ENCODE peak calls at places on chromosome 1, in six cellular contexts. S is ACHN; Y is NCI-H1694 treated with DMSO at 0.1 percent for 48 hours; W is H54; T is activated naive CD8-positive, alpha-beta T cell treated with anti-CD3 and anti-CD28 coated beads, Interleukin-2, amount 10 ng/mL, durations not matched to agents 7 days and 5 days; G is stimulated activated CD8-positive, alpha-beta memory T cell treated with anti-CD3 and anti-CD28 coated beads, Interleukin-7, amount 100 ng/mL, for 1 hour. V is an unnamed sample.

GRCh38 chr1:70222716-70223235 is 1.6 kb downstream of the SRSF11 start:
- DNase-seq in T (no peak), S (no peak), W (no peak), G (no peak), Y (no peak), V (no peak)

GRCh38 chr1:15902882-15903281 is 55.4 kb downstream of the SPEN start:
- DNase-seq in Y (no peak), T (no peak), S (peak), W (no peak), G (no peak), V (peak)

GRCh38 chr1:44907909-44908308 is 64.9 kb upstream of the PTCH2 start:
- DNase-seq in S (no peak), G (no peak), T (no peak), Y (no peak), W (no peak), V (no peak)

GRCh38 chr1:17466359-17466758 is 26.9 kb upstream of the RCC2 start:
- DNase-seq in W (no peak), G (no peak), S (no peak), Y (no peak), T (no peak), V (no peak)

GRCh38 chr1:24112381-24113169 is 640 bp upstream of the MYOM3 start:
- DNase-seq in Y (no peak), W (peak), S (peak), G (no peak), T (peak), V (peak)

GRCh38 chr1:20587639-20588017 is 1.3 kb upstream of the CDA start:
- DNase-seq in W (no peak), T (no peak), S (no peak), Y (no peak), G (no peak), V (no peak)

GRCh38 chr1:179929955-179930798 is 24.4 kb upstream of the CEP350 start:
- DNase-seq in Y (no peak), T (no peak), G (no peak), W (no peak), S (no peak), V (no peak)

GRCh38 chr1:153312569-153313186 is at the start of gene PGLYRP3:
- DNase-seq in Y (no peak), T (no peak), G (no peak), S (no peak), W (no peak), V (no peak)

GRCh38 chr1:116766616-116767469 is 12.6 kb downstream of the CD2 start:
- DNase-seq in S (no peak), G (no peak), W (no peak), Y (no peak), T (no peak), V (no peak)

GRCh38 chr1:161374373-161374772 is 6.7 kb upstream of the CFAP126 start:
- DNase-seq in G (no peak), Y (peak), W (peak), T (no peak), S (peak), V (no peak)

GRCh38 chr1:4594286-4594991 is 60.0 kb upstream of the AJAP1 start:
- DNase-seq in Y (no peak), W (no peak), S (no peak), T (no peak), G (no peak), V (no peak)

GRCh38 chr1:239858058-239858457 is 233.6 kb upstream of the FMN2 start:
- DNase-seq in Y (no peak), S (no peak), T (no peak), G (no peak), W (peak), V (no peak)

GRCh38 chr1:24910751-24911650 is 19.1 kb downstream of the RUNX3 start:
- DNase-seq in Y (no peak), G (peak), W (no peak), S (no peak), T (peak), V (peak)